ENCODE peak calls at places on chromosomes 4 and X, in nine cellular contexts. F, P, C, O, S, Z, Y, Q and U are unnamed samples.

GRCh38 chr4:20592666-20593065 is 107.6 kb upstream of the PACRGL start:
- DNase-seq in O (no peak), F (no peak), P (no peak), Q (no peak), Y (no peak), S (no peak), C (no peak), Z (peak), U (no peak)

GRCh38 chr4:128979934-128980333 is 113.4 kb downstream of the SCLT1 start:
- DNase-seq in P (no peak), Y (no peak), C (no peak), Z (peak), F (no peak), Q (no peak), S (no peak), O (peak), U (no peak)

GRCh38 chr4:126993351-126993750 is 639.4 kb upstream of the INTU start:
- DNase-seq in F (no peak), Z (no peak), Y (no peak), O (no peak), C (no peak), Q (no peak), S (no peak), P (no peak), U (no peak)

GRCh38 chr4:175412744-175413143 is 399.3 kb downstream of the GPM6A start:
- DNase-seq in S (no peak), P (no peak), Z (peak), F (no peak), Y (no peak), O (peak), Q (no peak), C (no peak), U (no peak)

GRCh38 chrX:120769576-120770341 is 105.9 kb downstream of the CT47B1 start:
- DNase-seq in P (no peak), Q (peak), Z (peak), Y (no peak), F (peak), C (no peak), O (peak), S (no peak), U (no peak)

GRCh38 chr4:7539659-7540058 is 104.9 kb upstream of the PSAPL1 start:
- DNase-seq in Z (no peak), C (peak), O (peak), Q (no peak), Y (peak), P (no peak), F (no peak), S (no peak), U (no peak)

GRCh38 chrX:17591741-17592110 is 145.6 kb upstream of the SCML1 start:
- DNase-seq in F (no peak), O (peak), S (no peak), Z (peak), Q (no peak), Y (no peak), C (no peak), P (no peak), U (no peak)

GRCh38 chr4:184534511-184535391 is 60.4 kb upstream of the IRF2 start:
- DNase-seq in Q (peak), Z (peak), O (no peak), P (no peak), S (no peak), C (no peak), Y (no peak), F (peak), U (peak)

GRCh38 chr4:183080372-183081115 is 18.5 kb upstream of the WWC2 start:
- DNase-seq in F (no peak), Q (no peak), O (no peak), Y (no peak), S (no peak), Z (no peak), P (no peak), C (no peak), U (no peak)

GRCh38 chr4:103998752-103999151 is 279.0 kb upstream of the TACR3 start:
- DNase-seq in P (no peak), Z (no peak), Y (no peak), O (no peak), S (no peak), Q (no peak), F (no peak), C (no peak), U (no peak)

GRCh38 chr4:141768954-141769353 is 132.6 kb downstream of the IL15 start:
- DNase-seq in Y (no peak), O (peak), S (no peak), F (no peak), P (no peak), Q (no peak), C (no peak), Z (peak), U (no peak)

GRCh38 chrX:46803140-46803539 is 33.7 kb upstream of the RP2 start:
- DNase-seq in P (no peak), S (no peak), F (no peak), Z (peak), Q (no peak), C (no peak), Y (no peak), O (peak), U (no peak)

GRCh38 chr4:10033191-10033881 is 12.0 kb upstream of the SLC2A9 start:
- DNase-seq in O (peak), S (no peak), Q (no peak), Z (peak), C (no peak), Y (no peak), P (peak), F (no peak), U (no peak)

GRCh38 chrX:132199941-132200340 is 19.3 kb downstream of the RAP2C start:
- DNase-seq in F (no peak), S (no peak), P (no peak), O (peak), Z (no peak), C (no peak), Y (no peak), Q (no peak), U (no peak)

GRCh38 chr4:69749771-69750170 is 10.6 kb downstream of the SULT1B1 start:
- DNase-seq in P (no peak), S (no peak), F (no peak), Y (no peak), C (no peak), Q (no peak), O (peak), Z (peak), U (no peak)